ENCODE peak calls at places on chromosomes 5 and 9, in seven cellular contexts. One of them, this sample, is unnamed.

GRCh38 chr5:120926471-120926870 is 462.4 kb downstream of the PRR16 start:
- DNase-seq in left lung: no peak
- DNase-seq in CD8-positive, alpha-beta T cell: no peak
- DNase-seq in adipocyte: no peak
- DNase-seq in left ventricle myocardium inferior: no peak
- DNase-seq in adrenal gland: no peak
- DNase-seq in aorta: no peak
- DNase-seq in this sample: no peak

GRCh38 chr5:43649256-43649655 is 46.3 kb downstream of the NNT start:
- DNase-seq in left ventricle myocardium inferior: no peak
- DNase-seq in aorta: no peak
- DNase-seq in CD8-positive, alpha-beta T cell: no peak
- DNase-seq in left lung: no peak
- DNase-seq in adipocyte: peak; percentile 58
- DNase-seq in adrenal gland: no peak
- DNase-seq in this sample: no peak

GRCh38 chr9:136543280-136543679 is 2.6 kb downstream of the NOTCH1 start:
- DNase-seq in left ventricle myocardium inferior: no peak
- DNase-seq in adrenal gland: no peak
- DNase-seq in adipocyte: no peak
- DNase-seq in left lung: no peak
- DNase-seq in aorta: no peak
- DNase-seq in CD8-positive, alpha-beta T cell: no peak
- DNase-seq in this sample: no peak

GRCh38 chr5:132495063-132495671 is 4.6 kb upstream of the IRF1 start:
- DNase-seq in CD8-positive, alpha-beta T cell: no peak
- DNase-seq in aorta: no peak
- DNase-seq in left lung: peak; percentile 51
- DNase-seq in adrenal gland: peak; percentile 56
- DNase-seq in left ventricle myocardium inferior: no peak
- DNase-seq in adipocyte: no peak
- DNase-seq in this sample: no peak

GRCh38 chr5:145680744-145681143 is 154.4 kb downstream of the PRELID2 start:
- DNase-seq in adipocyte: no peak
- DNase-seq in adrenal gland: no peak
- DNase-seq in left lung: no peak
- DNase-seq in left ventricle myocardium inferior: peak; percentile 25
- DNase-seq in CD8-positive, alpha-beta T cell: no peak
- DNase-seq in aorta: no peak
- DNase-seq in this sample: no peak

GRCh38 chr5:14664270-14665109 is at the start of gene OTULIN:
- DNase-seq in adrenal gland: peak; percentile 93
- DNase-seq in adipocyte: peak; percentile 97
- DNase-seq in CD8-positive, alpha-beta T cell: peak; percentile 85
- DNase-seq in left ventricle myocardium inferior: peak; percentile 93
- DNase-seq in aorta: peak; percentile 96
- DNase-seq in left lung: peak; percentile 99
- DNase-seq in this sample: peak; percentile 65

GRCh38 chr5:57209316-57210040 is 35.6 kb downstream of the GPBP1 start:
- DNase-seq in CD8-positive, alpha-beta T cell: no peak
- DNase-seq in left ventricle myocardium inferior: no peak
- DNase-seq in adrenal gland: no peak
- DNase-seq in adipocyte: no peak
- DNase-seq in aorta: no peak
- DNase-seq in left lung: no peak
- DNase-seq in this sample: no peak

GRCh38 chr5:158061451-158061850 is 202.5 kb upstream of the CLINT1 start:
- DNase-seq in aorta: no peak
- DNase-seq in adrenal gland: no peak
- DNase-seq in CD8-positive, alpha-beta T cell: no peak
- DNase-seq in adipocyte: no peak
- DNase-seq in left lung: no peak
- DNase-seq in left ventricle myocardium inferior: no peak
- DNase-seq in this sample: no peak

GRCh38 chr5:56200856-56201638 is 32.1 kb downstream of the ANKRD55 start:
- DNase-seq in adrenal gland: peak; percentile 88
- DNase-seq in aorta: no peak
- DNase-seq in left lung: no peak
- DNase-seq in left ventricle myocardium inferior: peak; percentile 24
- DNase-seq in CD8-positive, alpha-beta T cell: peak; percentile 49
- DNase-seq in adipocyte: peak; percentile 85
- DNase-seq in this sample: peak; percentile 43

GRCh38 chr5:123448017-123448617 is 24.9 kb upstream of the CEP120 start:
- DNase-seq in aorta: no peak
- DNase-seq in left ventricle myocardium inferior: no peak
- DNase-seq in adrenal gland: no peak
- DNase-seq in adipocyte: no peak
- DNase-seq in CD8-positive, alpha-beta T cell: no peak
- DNase-seq in left lung: no peak
- DNase-seq in this sample: no peak

GRCh38 chr5:143014017-143014651 is 244.0 kb downstream of the ARHGAP26 start:
- DNase-seq in adrenal gland: no peak
- DNase-seq in CD8-positive, alpha-beta T cell: no peak
- DNase-seq in left lung: peak; percentile 79
- DNase-seq in left ventricle myocardium inferior: peak; percentile 29
- DNase-seq in aorta: peak; percentile 75
- DNase-seq in adipocyte: no peak
- DNase-seq in this sample: no peak

GRCh38 chr5:38831909-38832308 is 13.9 kb upstream of the OSMR start:
- DNase-seq in adrenal gland: no peak
- DNase-seq in left ventricle myocardium inferior: no peak
- DNase-seq in CD8-positive, alpha-beta T cell: no peak
- DNase-seq in left lung: no peak
- DNase-seq in aorta: no peak
- DNase-seq in adipocyte: peak; percentile 54
- DNase-seq in this sample: no peak

GRCh38 chr5:411728-412127 is 31.2 kb upstream of the EXOC3 start:
- DNase-seq in CD8-positive, alpha-beta T cell: no peak
- DNase-seq in left lung: peak; percentile 50
- DNase-seq in aorta: peak; percentile 47
- DNase-seq in left ventricle myocardium inferior: no peak
- DNase-seq in adrenal gland: no peak
- DNase-seq in adipocyte: no peak
- DNase-seq in this sample: no peak

GRCh38 chr5:72194846-72195245 is 87.6 kb downstream of the MAP1B start:
- DNase-seq in left ventricle myocardium inferior: no peak
- DNase-seq in aorta: no peak
- DNase-seq in left lung: no peak
- DNase-seq in CD8-positive, alpha-beta T cell: peak; percentile 11
- DNase-seq in adrenal gland: no peak
- DNase-seq in adipocyte: no peak
- DNase-seq in this sample: peak; percentile 4

GRCh38 chr5:119439140-119439625 is 13.1 kb upstream of the HSD17B4 start:
- DNase-seq in adrenal gland: no peak
- DNase-seq in CD8-positive, alpha-beta T cell: no peak
- DNase-seq in adipocyte: no peak
- DNase-seq in left ventricle myocardium inferior: no peak
- DNase-seq in left lung: peak; percentile 59
- DNase-seq in aorta: no peak
- DNase-seq in this sample: no peak

GRCh38 chr5:133401731-133402347 is 210.5 kb downstream of the FSTL4 start:
- DNase-seq in adipocyte: no peak
- DNase-seq in CD8-positive, alpha-beta T cell: no peak
- DNase-seq in adrenal gland: peak; percentile 17
- DNase-seq in left lung: no peak
- DNase-seq in aorta: no peak
- DNase-seq in left ventricle myocardium inferior: no peak
- DNase-seq in this sample: no peak

GRCh38 chr9:112048924-112049785 is 125.9 kb downstream of the SUSD1 start:
- DNase-seq in aorta: no peak
- DNase-seq in left lung: no peak
- DNase-seq in left ventricle myocardium inferior: no peak
- DNase-seq in adrenal gland: no peak
- DNase-seq in adipocyte: peak; percentile 79
- DNase-seq in CD8-positive, alpha-beta T cell: no peak
- DNase-seq in this sample: no peak

GRCh38 chr9:89073397-89073796 is 82.1 kb downstream of the S1PR3 start:
- DNase-seq in adipocyte: no peak
- DNase-seq in adrenal gland: no peak
- DNase-seq in left ventricle myocardium inferior: no peak
- DNase-seq in CD8-positive, alpha-beta T cell: no peak
- DNase-seq in aorta: no peak
- DNase-seq in left lung: no peak
- DNase-seq in this sample: no peak

GRCh38 chr5:43422143-43422542 is 10.0 kb upstream of the CCL28 start:
- DNase-seq in left lung: no peak
- DNase-seq in aorta: no peak
- DNase-seq in CD8-positive, alpha-beta T cell: no peak
- DNase-seq in adipocyte: peak; percentile 51
- DNase-seq in adrenal gland: no peak
- DNase-seq in left ventricle myocardium inferior: no peak
- DNase-seq in this sample: no peak

GRCh38 chr5:175821790-175822211 is 49.6 kb upstream of the CPLX2 start:
- DNase-seq in CD8-positive, alpha-beta T cell: no peak
- DNase-seq in aorta: no peak
- DNase-seq in adrenal gland: no peak
- DNase-seq in left ventricle myocardium inferior: no peak
- DNase-seq in adipocyte: no peak
- DNase-seq in left lung: no peak
- DNase-seq in this sample: no peak

GRCh38 chr5:141272906-141273305 is 27.7 kb downstream of the PCDHB15 start:
- DNase-seq in aorta: no peak
- DNase-seq in CD8-positive, alpha-beta T cell: no peak
- DNase-seq in left ventricle myocardium inferior: no peak
- DNase-seq in left lung: no peak
- DNase-seq in adipocyte: no peak
- DNase-seq in adrenal gland: no peak
- DNase-seq in this sample: no peak
- H3K9me3 ChIP-seq in aorta: peaks cover 29% of the 10 kb centered on the region
- H3K9me3 ChIP-seq in CD8-positive, alpha-beta T cell: peaks cover 20% of the 10 kb centered on the region
- H3K9me3 ChIP-seq in left ventricle myocardium inferior: peaks cover 100% of the 10 kb centered on the region
- H3K9me3 ChIP-seq in left lung: peaks cover 99% of the 10 kb centered on the region
- H3K9me3 ChIP-seq in adipocyte: peaks cover 91% of the 10 kb centered on the region
- H3K9me3 ChIP-seq in adrenal gland: no peaks in the 10 kb centered on the region
- H3K9me3 ChIP-seq in this sample: peaks cover 14% of the 10 kb centered on the region

DNA sequence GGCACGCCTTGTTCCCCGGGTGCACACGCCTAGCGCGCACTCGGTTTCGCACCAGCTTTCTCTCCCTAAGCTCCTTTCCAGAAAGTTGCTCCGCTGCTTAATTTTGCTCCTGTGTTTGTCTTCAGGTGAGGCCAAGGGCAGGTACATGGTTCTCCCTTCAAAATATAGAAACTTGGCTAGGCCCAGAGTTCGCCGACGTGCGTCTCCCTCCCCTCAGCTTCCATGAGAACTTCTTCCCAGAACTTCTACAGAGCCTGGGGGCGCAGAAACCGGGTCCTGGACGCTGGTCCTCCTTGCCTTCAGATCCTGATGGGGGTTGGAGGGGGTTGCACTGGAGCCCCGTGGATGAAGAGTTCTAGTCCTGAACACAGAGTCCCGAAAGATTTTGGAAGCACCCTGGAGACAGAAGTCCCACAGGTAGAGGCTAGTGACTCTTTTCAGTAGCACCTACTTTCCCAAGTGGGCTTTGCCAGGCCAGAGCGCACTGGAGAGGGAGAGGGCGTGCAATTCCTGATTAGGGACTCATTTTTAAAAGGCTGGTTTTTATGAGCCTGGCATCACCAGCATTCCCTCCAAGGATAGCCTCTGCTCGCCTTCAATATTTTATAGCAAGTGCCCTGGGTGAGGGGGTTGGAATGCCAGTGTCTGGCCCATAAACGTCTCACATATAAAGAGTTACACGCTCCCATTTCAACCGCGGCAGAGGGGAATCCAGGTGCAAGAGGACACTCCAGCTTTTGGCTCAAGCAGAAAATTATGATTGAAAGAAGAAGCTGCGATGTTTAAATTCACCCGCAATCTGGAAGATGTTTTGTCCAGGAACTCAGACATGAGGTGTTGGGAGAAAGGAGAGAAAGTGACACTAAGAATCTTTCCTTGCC is 128.5 kb downstream of the TMEM174 start:
- DNase-seq in adrenal gland: no peak
- DNase-seq in adipocyte: no peak
- DNase-seq in CD8-positive, alpha-beta T cell: no peak
- DNase-seq in left ventricle myocardium inferior: no peak
- DNase-seq in aorta: no peak
- DNase-seq in left lung: no peak
- DNase-seq in this sample: no peak
- H3K9me3 ChIP-seq in adrenal gland: no peaks in the 10 kb centered on the region
- H3K9me3 ChIP-seq in adipocyte: peaks cover 5% of the 10 kb centered on the region
- H3K9me3 ChIP-seq in CD8-positive, alpha-beta T cell: no peaks in the 10 kb centered on the region
- H3K9me3 ChIP-seq in left ventricle myocardium inferior: no peaks in the 10 kb centered on the region
- H3K9me3 ChIP-seq in aorta: no peaks in the 10 kb centered on the region
- H3K9me3 ChIP-seq in left lung: no peaks in the 10 kb centered on the region
- H3K9me3 ChIP-seq in this sample: no peaks in the 10 kb centered on the region

GRCh38 chr5:178520851-178521250 is 69.3 kb downstream of the COL23A1 start:
- DNase-seq in CD8-positive, alpha-beta T cell: no peak
- DNase-seq in left lung: no peak
- DNase-seq in adipocyte: no peak
- DNase-seq in left ventricle myocardium inferior: no peak
- DNase-seq in aorta: no peak
- DNase-seq in adrenal gland: no peak
- DNase-seq in this sample: no peak

GRCh38 chr5:178522361-178522760 is 67.8 kb downstream of the COL23A1 start:
- DNase-seq in adipocyte: no peak
- DNase-seq in adrenal gland: no peak
- DNase-seq in aorta: no peak
- DNase-seq in CD8-positive, alpha-beta T cell: no peak
- DNase-seq in left ventricle myocardium inferior: no peak
- DNase-seq in left lung: no peak
- DNase-seq in this sample: no peak

GRCh38 chr5:178516836-178517235 is 73.4 kb downstream of the COL23A1 start:
- DNase-seq in left ventricle myocardium inferior: no peak
- DNase-seq in left lung: peak; percentile 48
- DNase-seq in adipocyte: no peak
- DNase-seq in aorta: no peak
- DNase-seq in CD8-positive, alpha-beta T cell: no peak
- DNase-seq in adrenal gland: no peak
- DNase-seq in this sample: no peak

GRCh38 chr5:178519155-178519554 is 71.0 kb downstream of the COL23A1 start:
- DNase-seq in left ventricle myocardium inferior: no peak
- DNase-seq in adipocyte: no peak
- DNase-seq in aorta: no peak
- DNase-seq in left lung: no peak
- DNase-seq in adrenal gland: no peak
- DNase-seq in CD8-positive, alpha-beta T cell: no peak
- DNase-seq in this sample: no peak

GRCh38 chr5:178519804-178520203 is 70.4 kb downstream of the COL23A1 start:
- DNase-seq in CD8-positive, alpha-beta T cell: no peak
- DNase-seq in left ventricle myocardium inferior: no peak
- DNase-seq in adipocyte: no peak
- DNase-seq in left lung: no peak
- DNase-seq in adrenal gland: no peak
- DNase-seq in aorta: no peak
- DNase-seq in this sample: no peak
- H3K9me3 ChIP-seq in CD8-positive, alpha-beta T cell: no peaks in the 10 kb centered on the region
- H3K9me3 ChIP-seq in left ventricle myocardium inferior: no peaks in the 10 kb centered on the region
- H3K9me3 ChIP-seq in adipocyte: no peaks in the 10 kb centered on the region
- H3K9me3 ChIP-seq in left lung: no peaks in the 10 kb centered on the region
- H3K9me3 ChIP-seq in adrenal gland: no peaks in the 10 kb centered on the region
- H3K9me3 ChIP-seq in aorta: no peaks in the 10 kb centered on the region
- H3K9me3 ChIP-seq in this sample: no peaks in the 10 kb centered on the region

GRCh38 chr5:151362970-151363369 is 15.6 kb upstream of the SLC36A2 start:
- DNase-seq in CD8-positive, alpha-beta T cell: no peak
- DNase-seq in adipocyte: no peak
- DNase-seq in left ventricle myocardium inferior: no peak
- DNase-seq in adrenal gland: no peak
- DNase-seq in aorta: no peak
- DNase-seq in left lung: no peak
- DNase-seq in this sample: no peak
- H3K9me3 ChIP-seq in CD8-positive, alpha-beta T cell: peaks cover 4% of the 10 kb centered on the region
- H3K9me3 ChIP-seq in adipocyte: peaks cover 37% of the 10 kb centered on the region
- H3K9me3 ChIP-seq in left ventricle myocardium inferior: peaks cover 45% of the 10 kb centered on the region
- H3K9me3 ChIP-seq in adrenal gland: no peaks in the 10 kb centered on the region
- H3K9me3 ChIP-seq in aorta: peaks cover 14% of the 10 kb centered on the region
- H3K9me3 ChIP-seq in left lung: peaks cover 46% of the 10 kb centered on the region
- H3K9me3 ChIP-seq in this sample: no peaks in the 10 kb centered on the region

This sample was measured in T-helper 17 cell.